ENCODE peak calls at places on chromosomes 3 and 15, in four cellular contexts. N, X, O and P are unnamed samples.

GRCh38 chr3:42071720-42072582 is 19.2 kb upstream of the TRAK1 start:
- DNase-seq in N (peak; percentile 81), X (peak; percentile 80), O (no peak), P (no peak)

GRCh38 chr15:57307527-57308193 is 68.6 kb upstream of the CGNL1 start:
- DNase-seq in N (no peak), X (no peak), O (no peak), P (no peak)

GRCh38 chr15:28871168-28871567 is 14.6 kb upstream of the APBA2 start:
- DNase-seq in N (no peak), X (no peak), O (no peak), P (no peak)

GRCh38 chr3:18898911-18899310 is 249.4 kb upstream of the KCNH8 start:
- DNase-seq in N (no peak), X (no peak), O (no peak), P (no peak)

GRCh38 chr3:48088056-48088748 is 72.0 kb upstream of the MAP4 start:
- DNase-seq in N (peak; percentile 26), X (peak; percentile 40), O (no peak), P (no peak)

GRCh38 chr3:157368171-157368570 is 68.5 kb upstream of the PTX3 start:
- DNase-seq in N (no peak), X (no peak), O (no peak), P (no peak)

GRCh38 chr3:75171632-75172230 is 492.4 kb upstream of the FRG2C start:
- DNase-seq in N (no peak), X (peak; percentile 2), O (no peak), P (no peak)

GRCh38 chr3:128623762-128624176 is 26.8 kb downstream of the RPN1 start:
- DNase-seq in N (no peak), X (peak; percentile 65), O (no peak), P (no peak)

GRCh38 chr3:128427872-128428822 is 38.5 kb downstream of the DNAJB8 start:
- DNase-seq in N (no peak), X (no peak), O (no peak), P (no peak)

GRCh38 chr3:12956316-12956660 is 114.9 kb upstream of the RPL32 start:
- DNase-seq in N (no peak), X (no peak), O (no peak), P (no peak)

GRCh38 chr3:12953201-12953712 is 111.9 kb upstream of the RPL32 start:
- DNase-seq in N (no peak), X (no peak), O (no peak), P (no peak)

GRCh38 chr3:12954180-12954579 is 112.8 kb upstream of the RPL32 start:
- DNase-seq in N (no peak), X (no peak), O (no peak), P (no peak)

GRCh38 chr3:12955651-12956315 is 114.4 kb upstream of the RPL32 start:
- DNase-seq in N (no peak), X (no peak), O (no peak), P (no peak)

GRCh38 chr3:12954891-12955650 is 113.7 kb upstream of the RPL32 start:
- DNase-seq in N (peak; percentile 87), X (peak; percentile 29), O (peak; percentile 28), P (no peak)
- H3K27ac ChIP-seq in N (no peak overlapping the region), X (no peak overlapping the region), O (peak overlapping the region; percentile 20), P (no peak overlapping the region)

DNA sequence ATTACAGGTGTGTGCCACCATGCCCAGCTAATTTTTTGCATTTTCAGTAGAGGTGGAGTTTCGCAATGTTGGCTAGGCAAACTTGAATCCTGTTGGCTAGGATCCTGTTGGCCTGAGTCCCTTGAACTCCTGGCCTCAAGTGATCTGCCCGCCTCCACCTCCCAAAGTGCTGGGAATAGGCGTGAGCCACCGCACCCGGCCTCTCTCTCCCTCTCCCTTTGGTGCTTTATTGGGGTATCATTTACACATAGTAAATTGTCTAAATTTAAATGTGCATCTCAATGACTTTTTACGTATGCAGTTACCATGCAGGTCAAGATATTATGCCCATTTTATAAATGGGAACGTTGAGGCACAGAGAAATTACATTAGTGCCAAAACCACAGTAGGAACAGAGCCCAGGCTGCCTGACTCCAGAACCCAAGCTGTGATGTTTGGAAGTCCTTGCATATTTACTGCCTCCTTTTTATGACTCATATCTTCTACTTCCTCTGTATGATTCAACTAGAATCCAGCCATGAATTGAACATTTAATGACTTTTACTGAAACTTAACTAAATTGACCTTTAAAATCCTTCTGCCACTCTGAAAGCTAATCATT is 34.0 kb upstream of the RPP14 start:
- DNase-seq in N (no peak), X (peak; percentile 95), O (peak; percentile 13), P (peak; percentile 37)
- H3K27ac ChIP-seq in N (no peak overlapping the region), X (peak overlapping the region; percentile 67), O (no peak overlapping the region), P (peak overlapping the region; percentile 57)

GRCh38 chr15:91930092-91930491 is 76.6 kb downstream of the SLCO3A1 start:
- DNase-seq in N (no peak), X (no peak), O (no peak), P (no peak)

GRCh38 chr15:91929509-91929908 is 76.0 kb downstream of the SLCO3A1 start:
- DNase-seq in N (no peak), X (no peak), O (no peak), P (no peak)

GRCh38 chr15:91928676-91929075 is 75.2 kb downstream of the SLCO3A1 start:
- DNase-seq in N (no peak), X (no peak), O (no peak), P (no peak)

GRCh38 chr15:91924842-91925495 is 71.5 kb downstream of the SLCO3A1 start:
- DNase-seq in N (no peak), X (no peak), O (no peak), P (no peak)

GRCh38 chr15:91926871-91927270 is 73.4 kb downstream of the SLCO3A1 start:
- DNase-seq in N (no peak), X (peak; percentile 16), O (no peak), P (no peak)
- H3K27ac ChIP-seq in N (peak overlapping the region; percentile 3), X (no peak overlapping the region), O (no peak overlapping the region), P (no peak overlapping the region)

GRCh38 chr15:91022832-91023129 is 387 bp upstream of the VPS33B start:
- DNase-seq in N (no peak), X (no peak), O (no peak), P (no peak)
- H3K27ac ChIP-seq in N (no peak overlapping the region), X (peak overlapping the region; percentile 80), O (peak overlapping the region; percentile 73), P (peak overlapping the region; percentile 80)

DNA sequence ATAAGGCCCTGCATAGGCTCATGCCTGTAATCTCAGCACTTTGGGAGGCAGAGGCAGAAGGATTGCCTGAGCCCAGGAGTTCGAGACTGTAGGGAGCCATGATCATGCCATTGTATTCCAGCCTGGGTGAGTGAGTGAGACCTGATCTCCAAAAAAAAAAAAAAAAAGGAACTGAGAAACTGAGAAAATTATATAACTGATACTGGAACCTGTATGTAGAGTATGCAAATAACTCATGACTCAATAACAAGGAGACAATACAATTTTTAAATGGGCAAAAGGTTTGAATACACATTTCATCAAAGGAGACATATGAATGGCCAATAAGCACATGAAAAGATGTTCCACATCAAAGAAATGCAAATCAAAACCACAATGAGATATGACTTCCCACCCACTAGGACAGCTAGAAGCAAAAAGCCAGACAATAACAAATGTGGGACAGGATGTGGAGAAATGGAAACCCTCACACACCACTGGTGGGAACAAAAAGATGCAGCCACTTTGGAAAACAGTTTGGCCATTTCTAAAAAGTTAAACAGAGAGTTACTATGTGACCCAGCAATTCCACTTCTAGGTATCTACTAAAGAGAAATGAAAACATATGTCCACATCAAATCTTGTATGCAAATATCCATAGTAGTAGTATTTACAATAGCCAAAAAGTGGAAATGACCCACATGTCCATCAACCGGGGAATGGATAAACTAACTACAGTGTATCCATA is 70.7 kb downstream of the IQSEC1 start:
- DNase-seq in N (no peak), X (peak; percentile 79), O (peak; percentile 68), P (no peak)
- H3K27ac ChIP-seq in N (no peak overlapping the region), X (no peak overlapping the region), O (peak overlapping the region; percentile 50), P (no peak overlapping the region)

DNA sequence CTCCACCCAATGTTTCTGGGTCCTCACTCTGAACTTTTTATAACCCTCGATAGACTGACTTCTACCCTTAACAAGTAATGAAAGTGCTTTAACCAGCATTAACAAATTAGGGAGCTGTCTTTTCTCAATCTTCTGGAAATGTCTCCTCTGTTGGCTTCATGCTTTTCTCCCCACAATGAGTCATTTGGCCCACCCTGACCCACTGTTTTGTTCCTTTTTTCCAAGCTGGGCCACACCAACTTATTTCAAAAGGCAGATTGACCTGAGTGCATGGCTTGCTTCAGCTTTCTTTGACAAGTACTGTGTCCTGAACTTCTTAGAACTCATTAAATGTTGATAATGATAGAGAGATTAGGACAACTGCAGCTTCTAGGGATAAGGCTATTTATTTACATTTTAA is 199.6 kb upstream of the SEMA6D start:
- DNase-seq in N (no peak), X (peak; percentile 37), O (no peak), P (no peak)
- H3K27ac ChIP-seq in N (no peak overlapping the region), X (no peak overlapping the region), O (no peak overlapping the region), P (no peak overlapping the region)

GRCh38 chr15:55196458-55197361 is at the start of gene RSL24D1:
- DNase-seq in N (peak; percentile 97), X (peak; percentile 98), O (peak; percentile 99), P (peak; percentile 95)

GRCh38 chr15:55196011-55196410 is 730 bp downstream of the RSL24D1 start:
- DNase-seq in N (no peak), X (no peak), O (peak; percentile 33), P (no peak)

GRCh38 chr15:55198706-55199105 is 2.0 kb upstream of the RSL24D1 start:
- DNase-seq in N (no peak), X (no peak), O (no peak), P (no peak)

GRCh38 chr15:55197362-55197705 is 593 bp upstream of the RSL24D1 start:
- DNase-seq in N (no peak), X (no peak), O (peak; percentile 69), P (no peak)

DNA sequence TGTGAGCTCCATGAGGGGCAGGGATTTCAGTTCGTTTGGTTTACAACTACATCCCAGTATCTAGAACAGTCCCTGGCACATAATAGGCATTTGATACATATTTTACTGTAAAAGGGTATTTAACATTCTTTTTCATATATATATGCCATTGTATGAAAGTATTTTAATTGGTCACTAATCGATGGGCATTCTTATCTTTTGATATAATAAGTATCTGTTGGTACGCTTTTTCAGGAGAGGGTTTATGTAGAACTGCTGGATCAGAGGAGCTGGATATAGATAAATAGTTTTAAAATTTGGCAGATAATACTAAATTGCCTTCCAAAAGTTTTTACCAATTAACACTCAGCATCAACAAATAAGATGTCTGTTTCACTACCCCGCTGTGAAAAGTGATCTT is 978 bp upstream of the RSL24D1 start:
- DNase-seq in N (no peak), X (no peak), O (no peak), P (no peak)
- H3K27ac ChIP-seq in N (no peak overlapping the region), X (peak overlapping the region; percentile 94), O (peak overlapping the region; percentile 92), P (peak overlapping the region; percentile 90)

DNA sequence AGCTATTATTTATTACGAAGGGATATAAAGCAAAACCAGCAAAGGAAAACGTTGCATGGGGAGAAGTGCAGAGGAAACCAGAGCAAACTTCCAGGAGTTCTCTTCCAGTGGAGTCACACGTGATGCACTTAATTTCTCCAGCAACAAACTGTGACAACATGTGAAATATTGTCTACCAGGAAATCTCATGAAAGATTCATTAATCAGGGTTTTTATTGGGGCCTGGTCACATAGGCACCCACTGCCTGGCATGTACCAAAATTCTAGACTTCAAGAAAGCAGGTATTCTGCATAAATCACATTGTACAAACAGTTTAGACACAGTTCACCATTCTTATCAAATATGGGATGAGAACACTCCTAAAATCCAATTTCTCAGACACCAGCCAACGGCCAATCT is 5.4 kb upstream of the TFG start:
- DNase-seq in N (no peak), X (no peak), O (no peak), P (no peak)
- H3K27ac ChIP-seq in N (no peak overlapping the region), X (no peak overlapping the region), O (no peak overlapping the region), P (no peak overlapping the region)